ENCODE peak calls at places on chromosomes 3 and 15, in five cellular contexts. H, Q, M, N and C are unnamed samples.

GRCh38 chr3:73563896-73564582 is 60.7 kb downstream of the PDZRN3 start:
- DNase-seq in H (no peak), M (no peak), Q (no peak), N (no peak), C (no peak)

GRCh38 chr3:43363621-43364266 is 77.4 kb downstream of the SNRK start:
- DNase-seq in H (no peak), Q (no peak), N (no peak), M (no peak), C (no peak)

GRCh38 chr3:24521306-24522154 is 26.9 kb upstream of the THRB start:
- DNase-seq in H (no peak), Q (peak; percentile 35), N (peak; percentile 30), M (peak; percentile 56), C (peak; percentile 74)

GRCh38 chr15:82178061-82178460 is 84.5 kb downstream of the EFL1 start:
- DNase-seq in N (no peak), Q (no peak), H (no peak), M (no peak), C (no peak)

GRCh38 chr15:32933241-32933640 is 215.4 kb downstream of the GREM1 start:
- DNase-seq in H (no peak), Q (no peak), N (no peak), M (no peak), C (no peak)

GRCh38 chr3:29642393-29643033 is 361.6 kb downstream of the RBMS3 start:
- DNase-seq in H (no peak), N (no peak), Q (no peak), M (no peak), C (no peak)

GRCh38 chr15:72285927-72286516 is 13.7 kb upstream of the PARP6 start:
- DNase-seq in Q (peak; percentile 83), N (no peak), M (peak; percentile 61), H (peak; percentile 33), C (no peak)

GRCh38 chr3:184568918-184569829 is 7.6 kb downstream of the EPHB3 start:
- DNase-seq in H (no peak), M (no peak), Q (no peak), N (peak; percentile 88), C (peak; percentile 87)

GRCh38 chr3:128923607-128924385 is 44.4 kb downstream of the ACAD9 start:
- DNase-seq in Q (no peak), M (no peak), N (no peak), H (no peak), C (no peak)

GRCh38 chr3:82087958-82088357 is 326.5 kb upstream of the GBE1 start:
- DNase-seq in N (no peak), H (no peak), Q (no peak), M (no peak), C (no peak)

GRCh38 chr3:34207826-34208225 is 409.4 kb downstream of the PDCD6IP start:
- DNase-seq in M (no peak), N (no peak), Q (no peak), H (no peak), C (no peak)

GRCh38 chr15:85690546-85691226 is 104.0 kb downstream of the KLHL25 start:
- DNase-seq in M (no peak), H (peak; percentile 25), Q (no peak), N (no peak), C (no peak)

GRCh38 chr3:122929188-122929465 is 98.4 kb downstream of the SEMA5B start:
- DNase-seq in Q (no peak), N (no peak), M (no peak), H (no peak), C (no peak)

GRCh38 chr3:127915115-127915936 is at the start of gene KBTBD12:
- DNase-seq in H (no peak), N (no peak), Q (no peak), M (peak; percentile 29), C (no peak)

GRCh38 chr3:20852712-20853111 is 666.7 kb upstream of the SGO1 start:
- DNase-seq in H (no peak), N (no peak), Q (no peak), M (no peak), C (no peak)

GRCh38 chr3:15064299-15064834 is 748 bp downstream of the MRPS25 start:
- DNase-seq in N (no peak), Q (no peak), H (no peak), M (no peak), C (no peak)

GRCh38 chr3:49495016-49495415 is 24.9 kb downstream of the DAG1 start:
- DNase-seq in Q (no peak), N (no peak), H (no peak), M (no peak), C (no peak)

GRCh38 chr3:58540176-58540863 is 3.3 kb upstream of the ACOX2 start:
- DNase-seq in Q (no peak), H (no peak), M (no peak), N (peak; percentile 15), C (peak; percentile 36)

GRCh38 chr3:187084580-187084979 is 54.7 kb downstream of the RPL39L start:
- DNase-seq in H (no peak), M (no peak), N (no peak), Q (no peak), C (no peak)

GRCh38 chr3:172454180-172454579 is 5.9 kb upstream of the GHSR start:
- DNase-seq in N (no peak), H (no peak), M (no peak), Q (no peak), C (no peak)

GRCh38 chr3:100650651-100651611 is 41.5 kb downstream of the ADGRG7 start:
- DNase-seq in H (no peak), M (no peak), N (no peak), Q (no peak), C (no peak)

GRCh38 chr3:14290631-14291385 is 111.6 kb upstream of the SLC6A6 start:
- DNase-seq in M (no peak), Q (no peak), N (no peak), H (no peak), C (no peak)

GRCh38 chr3:123663977-123664376 is 79.1 kb upstream of the HACD2 start:
- DNase-seq in N (no peak), Q (no peak), M (no peak), H (no peak), C (no peak)

GRCh38 chr3:46706771-46707582 is 5.8 kb downstream of the TMIE start:
- DNase-seq in Q (no peak), N (no peak), H (no peak), M (no peak), C (no peak)

GRCh38 chr15:60580650-60581415 is 101.9 kb upstream of the ICE2 start:
- DNase-seq in H (peak; percentile 38), Q (no peak), M (no peak), N (no peak), C (no peak)

GRCh38 chr3:164341086-164341485 is 737.2 kb downstream of the SI start:
- DNase-seq in N (no peak), H (no peak), M (no peak), Q (no peak), C (no peak)

GRCh38 chr3:107816082-107816481 is 274.7 kb downstream of the CD47 start:
- DNase-seq in M (no peak), H (no peak), N (no peak), Q (no peak), C (no peak)

GRCh38 chr15:78565951-78566774 is 843 bp downstream of the CHRNA5 start:
- DNase-seq in N (no peak), Q (peak; percentile 76), M (no peak), H (no peak), C (no peak)
- TF ChIP-seq CTCF in N (peak; percentile 33), Q (peak; percentile 7), M (no peak), H (no peak), C (peak; percentile 67)

DNA sequence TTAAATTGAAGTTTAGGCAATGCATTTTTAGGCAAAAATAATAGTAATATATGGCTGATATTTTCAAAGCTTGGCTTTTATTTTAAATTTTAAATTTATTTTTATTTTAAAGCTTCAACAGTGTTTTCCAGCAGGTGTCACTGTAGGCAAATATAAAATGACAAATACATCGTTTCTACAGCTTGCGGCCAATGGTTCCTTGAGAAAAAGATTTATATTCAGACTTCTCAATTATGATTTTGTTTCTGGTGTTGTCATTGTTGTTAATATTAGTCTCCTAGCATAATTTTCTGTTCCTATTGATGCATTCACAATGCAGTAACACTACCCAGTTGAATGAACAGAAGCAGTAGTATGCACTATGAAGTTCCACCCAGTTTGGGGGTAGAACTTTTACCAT is 220.7 kb upstream of the DNAJC19 start:
- DNase-seq in Q (no peak), N (no peak), H (no peak), M (no peak), C (no peak)
- TF ChIP-seq CTCF in Q (peak; percentile 37), N (no peak), H (no peak), M (peak; percentile 71), C (peak; percentile 80)

GRCh38 chr15:39925112-39925830 is 5.2 kb upstream of the GPR176 start:
- DNase-seq in M (no peak), N (no peak), Q (no peak), H (no peak), C (no peak)
- TF ChIP-seq CTCF in M (no peak), N (no peak), Q (no peak), H (no peak), C (no peak)

DNA sequence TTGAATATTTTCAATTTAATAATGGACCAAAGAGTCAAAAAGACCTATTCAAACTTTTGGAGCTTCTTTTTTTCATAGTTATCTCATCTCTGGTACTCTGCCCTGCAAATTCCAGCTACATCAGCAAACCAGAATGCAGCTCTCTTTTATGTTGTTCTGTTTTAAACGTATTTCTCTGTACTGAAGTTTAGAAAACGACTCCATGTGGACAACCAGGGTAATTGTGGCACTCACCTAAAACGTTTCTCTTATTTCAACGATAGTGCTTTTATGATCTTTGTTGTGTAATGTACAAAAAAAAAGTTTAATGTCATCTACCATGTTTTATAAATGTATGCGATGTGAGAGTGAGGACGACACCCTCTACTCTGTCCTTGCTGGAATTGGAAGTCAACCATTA is 1472.3 kb upstream of the GBE1 start:
- DNase-seq in Q (no peak), H (no peak), N (no peak), M (no peak), C (no peak)
- TF ChIP-seq CTCF in Q (no peak), H (no peak), N (no peak), M (no peak), C (no peak)

GRCh38 chr15:65620833-65621232 is 905 bp upstream of the SLC24A1 start:
- DNase-seq in Q (no peak), N (no peak), M (no peak), H (no peak), C (no peak)
- TF ChIP-seq CTCF in Q (no peak), N (no peak), M (no peak), H (no peak), C (no peak)

GRCh38 chr3:161915283-161915682 is 418.7 kb downstream of the OTOL1 start:
- DNase-seq in H (no peak), Q (no peak), M (no peak), N (no peak), C (no peak)

GRCh38 chr3:161913786-161914389 is 417.3 kb downstream of the OTOL1 start:
- DNase-seq in N (no peak), M (no peak), Q (no peak), H (no peak), C (no peak)

GRCh38 chr3:161920196-161920595 is 423.6 kb downstream of the OTOL1 start:
- DNase-seq in H (no peak), M (no peak), N (no peak), Q (no peak), C (no peak)

DNA sequence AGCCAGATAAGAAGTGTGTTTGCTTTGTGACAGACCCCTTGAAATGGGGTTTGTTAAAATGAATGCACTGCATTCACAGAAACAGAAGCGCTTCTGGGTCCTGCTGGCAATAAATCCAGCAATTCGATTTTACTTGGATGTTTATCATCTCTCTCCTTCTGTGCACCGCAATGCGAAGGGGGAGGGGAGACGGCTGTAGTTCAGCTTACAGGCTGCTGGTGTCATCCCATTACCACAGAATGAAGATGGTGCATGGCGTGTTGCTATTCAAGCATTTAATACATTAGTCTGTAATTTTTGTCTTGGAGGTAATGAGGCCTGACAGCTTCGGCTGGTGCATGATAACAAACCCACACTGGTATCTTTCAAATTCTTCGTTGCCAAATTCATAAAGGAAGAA is 418.1 kb downstream of the OTOL1 start:
- DNase-seq in N (no peak), H (no peak), M (peak; percentile 20), Q (no peak), C (no peak)
- TF ChIP-seq CTCF in N (no peak), H (no peak), M (no peak), Q (peak; percentile 13), C (peak; percentile 72)